ENCODE peak calls at places on chromosomes 13 and 19, in ten cellular contexts. W, B, U, R, S, A, G, T, F and D are unnamed samples.

GRCh38 chr13:91024157-91024792 is 323.2 kb upstream of the MIR17HG start:
- DNase-seq in W (no peak), B (no peak), U (no peak), R (no peak), S (no peak), A (no peak), G (no peak), T (no peak), F (no peak), D (no peak)

GRCh38 chr19:40229484-40229883 is 3.0 kb upstream of the CCNP start:
- DNase-seq in W (no peak), B (no peak), U (no peak), R (no peak), S (no peak), A (no peak), G (no peak), T (no peak), F (no peak), D (no peak)

GRCh38 chr19:2097330-2098327 is 914 bp downstream of the IZUMO4 start:
- DNase-seq in W (no peak), B (no peak), U (no peak), R (peak; percentile 56), S (no peak), A (no peak), G (peak; percentile 56), T (peak; percentile 69), F (peak; percentile 8), D (no peak)

GRCh38 chr13:38417241-38417640 is 67.6 kb downstream of the UFM1 start:
- DNase-seq in W (no peak), B (no peak), U (no peak), R (no peak), S (no peak), A (no peak), G (no peak), T (no peak), F (no peak), D (no peak)

GRCh38 chr19:18520848-18521691 is 800 bp downstream of the ELL start:
- DNase-seq in W (peak; percentile 13), B (peak; percentile 54), U (no peak), R (peak; percentile 59), S (no peak), A (no peak), G (no peak), T (no peak), F (no peak), D (no peak)

GRCh38 chr13:49649244-49649962 is 21.1 kb downstream of the ARL11 start:
- DNase-seq in W (peak; percentile 65), B (no peak), U (no peak), R (no peak), S (no peak), A (no peak), G (no peak), T (no peak), F (no peak), D (no peak)

GRCh38 chr13:48000559-48001126 is 430 bp downstream of the SUCLA2 start:
- DNase-seq in W (peak; percentile 4), B (peak; percentile 51), U (no peak), R (no peak), S (no peak), A (no peak), G (no peak), T (no peak), F (no peak), D (no peak)

GRCh38 chr19:1251503-1252220 is 3.3 kb downstream of the MIDN start:
- DNase-seq in W (peak; percentile 58), B (peak; percentile 36), U (no peak), R (no peak), S (no peak), A (peak; percentile 89), G (no peak), T (no peak), F (no peak), D (peak; percentile 61)

GRCh38 chr13:34805347-34805746 is 136.7 kb upstream of the NBEA start:
- DNase-seq in W (no peak), B (no peak), U (no peak), R (no peak), S (no peak), A (no peak), G (no peak), T (no peak), F (no peak), D (no peak)

GRCh38 chr19:16386619-16387240 is 62.1 kb downstream of the KLF2 start:
- DNase-seq in W (peak; percentile 60), B (peak; percentile 46), U (no peak), R (no peak), S (peak; percentile 43), A (no peak), G (peak; percentile 45), T (peak; percentile 69), F (no peak), D (peak; percentile 34)

GRCh38 chr19:11832253-11832912 is 16.1 kb upstream of the ZNF439 start:
- DNase-seq in W (peak; percentile 22), B (no peak), U (no peak), R (no peak), S (no peak), A (no peak), G (no peak), T (no peak), F (no peak), D (no peak)

GRCh38 chr13:51502206-51502651 is 49.4 kb upstream of the INTS6 start:
- DNase-seq in W (no peak), B (no peak), U (no peak), R (peak; percentile 44), S (no peak), A (no peak), G (no peak), T (peak; percentile 79), F (no peak), D (no peak)

GRCh38 chr19:19209372-19209771 is 2.4 kb upstream of the NCAN start:
- DNase-seq in W (no peak), B (no peak), U (peak; percentile 19), R (no peak), S (no peak), A (no peak), G (peak; percentile 87), T (no peak), F (no peak), D (no peak)

GRCh38 chr13:23469901-23470525 is 36.5 kb upstream of the SACS start:
- DNase-seq in W (peak; percentile 85), B (no peak), U (no peak), R (no peak), S (peak; percentile 79), A (no peak), G (peak; percentile 46), T (no peak), F (no peak), D (peak; percentile 55)

GRCh38 chr13:44403720-44404063 is 30.1 kb downstream of the SERP2 start:
- DNase-seq in W (no peak), B (peak; percentile 27), U (no peak), R (no peak), S (no peak), A (no peak), G (no peak), T (no peak), F (no peak), D (peak; percentile 70)